ENCODE peak calls at places on chromosomes 3 and 15, in four cellular contexts. C, I, P and O are unnamed samples.

GRCh38 chr15:85531083-85531482 is 150.7 kb downstream of the AKAP13 start:
- DNase-seq in C (no peak), I (no peak), P (no peak), O (no peak)

GRCh38 chr3:59549972-59550371 is 500.1 kb upstream of the CFAP20DC start:
- DNase-seq in C (no peak), I (no peak), P (no peak), O (no peak)

GRCh38 chr3:184133840-184134745 is 1.1 kb upstream of the EIF2B5 start:
- DNase-seq in C (peak; percentile 90), I (no peak), P (peak; percentile 78), O (peak; percentile 92)

GRCh38 chr3:103899328-103899727 is 1464.5 kb downstream of the ZPLD1 start:
- DNase-seq in C (no peak), I (no peak), P (no peak), O (no peak)

GRCh38 chr3:50708620-50709019 is 33.9 kb downstream of the DOCK3 start:
- DNase-seq in C (no peak), I (no peak), P (no peak), O (no peak)

GRCh38 chr15:100690786-100691160 is 88.4 kb downstream of the ASB7 start:
- DNase-seq in C (no peak), I (no peak), P (no peak), O (no peak)

GRCh38 chr3:66396888-66397287 is 103.9 kb downstream of the LRIG1 start:
- DNase-seq in C (no peak), I (no peak), P (no peak), O (no peak)

GRCh38 chr15:73686781-73687256 is 2.6 kb downstream of the CD276 start:
- DNase-seq in C (no peak), I (no peak), P (peak; percentile 22), O (no peak)

GRCh38 chr3:149473314-149473990 is 1.0 kb upstream of the TM4SF4 start:
- DNase-seq in C (no peak), I (no peak), P (no peak), O (peak; percentile 32)

GRCh38 chr3:39870706-39871105 is 61.3 kb downstream of the MYRIP start:
- DNase-seq in C (no peak), I (no peak), P (no peak), O (no peak)

GRCh38 chr3:64684715-64685261 is 3.0 kb downstream of the ADAMTS9 start:
- DNase-seq in C (no peak), I (no peak), P (no peak), O (peak; percentile 60)

GRCh38 chr3:195908439-195909293 is at the start of gene TNK2:
- DNase-seq in C (no peak), I (no peak), P (peak; percentile 50), O (peak; percentile 52)

DNA sequence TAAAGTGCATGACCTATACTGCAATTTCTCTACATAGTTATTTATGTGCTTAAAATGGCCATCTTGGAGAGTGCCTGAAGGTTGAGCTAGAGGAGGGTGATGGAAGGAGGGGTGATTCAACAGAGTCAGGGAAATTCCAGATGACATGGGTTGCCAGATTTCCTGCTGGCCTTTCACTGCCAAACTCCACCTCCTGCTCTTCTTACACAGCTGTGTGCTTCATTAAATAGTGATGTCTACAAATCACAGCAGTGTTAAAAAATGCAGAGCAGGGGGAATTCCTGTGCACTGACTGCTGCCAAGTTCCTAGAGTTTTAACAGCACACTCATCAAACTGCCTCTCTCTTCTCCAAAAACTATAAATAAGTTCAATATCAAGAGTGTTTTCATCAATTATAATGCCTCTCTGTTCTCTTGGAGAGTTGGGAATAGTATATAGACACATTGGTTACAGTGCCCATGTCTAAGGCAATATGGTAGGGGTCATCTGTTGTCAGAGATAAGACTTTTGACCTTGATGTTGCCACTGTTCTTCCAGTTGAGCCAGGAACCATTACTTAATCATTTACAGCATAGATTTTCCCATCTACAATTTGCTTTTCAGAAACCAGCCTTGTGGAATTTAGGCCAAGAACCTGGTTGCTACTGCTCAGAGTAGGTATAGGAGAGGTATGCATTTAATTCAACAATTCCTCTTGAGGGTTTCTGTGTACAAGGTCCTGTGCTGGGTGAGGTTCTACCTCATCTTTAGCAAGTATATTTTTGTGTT is 79.6 kb downstream of the TP63 start:
- DNase-seq in C (no peak), I (peak; percentile 71), P (no peak), O (peak; percentile 43)
- TF ChIP-seq POLR2AphosphoS5 in C (no peak), I (no peak), P (no peak), O (no peak)

GRCh38 chr3:124978627-124979026 is 44.1 kb upstream of the MUC13 start:
- DNase-seq in C (no peak), I (no peak), P (no peak), O (no peak)
- TF ChIP-seq REST in C (no peak), I (no peak), P (no peak), O (no peak)

GRCh38 chr15:39919740-39920509 is at the start of gene GPR176:
- DNase-seq in C (peak; percentile 8), I (no peak), P (no peak), O (peak; percentile 69)
- TF ChIP-seq POLR2AphosphoS5 in C (no peak), I (no peak), P (no peak), O (no peak)

GRCh38 chr3:43690400-43691119 is at the start of gene ABHD5:
- DNase-seq in C (peak; percentile 87), I (peak; percentile 82), P (peak; percentile 97), O (peak; percentile 94)
- TF ChIP-seq REST in C (no peak), I (no peak), P (no peak), O (peak; percentile 10)

GRCh38 chr3:71051259-71051595 is 532.3 kb downstream of the FOXP1 start:
- DNase-seq in C (no peak), I (no peak), P (no peak), O (no peak)
- TF ChIP-seq POLR2AphosphoS5 in C (no peak), I (no peak), P (no peak), O (no peak)

GRCh38 chr3:101556064-101556463 is 5.6 kb upstream of the TRMT10C start:
- DNase-seq in C (no peak), I (no peak), P (no peak), O (peak; percentile 62)

GRCh38 chr3:101567528-101568317 is 6.1 kb downstream of the TRMT10C start:
- DNase-seq in C (no peak), I (no peak), P (peak; percentile 32), O (no peak)

DNA sequence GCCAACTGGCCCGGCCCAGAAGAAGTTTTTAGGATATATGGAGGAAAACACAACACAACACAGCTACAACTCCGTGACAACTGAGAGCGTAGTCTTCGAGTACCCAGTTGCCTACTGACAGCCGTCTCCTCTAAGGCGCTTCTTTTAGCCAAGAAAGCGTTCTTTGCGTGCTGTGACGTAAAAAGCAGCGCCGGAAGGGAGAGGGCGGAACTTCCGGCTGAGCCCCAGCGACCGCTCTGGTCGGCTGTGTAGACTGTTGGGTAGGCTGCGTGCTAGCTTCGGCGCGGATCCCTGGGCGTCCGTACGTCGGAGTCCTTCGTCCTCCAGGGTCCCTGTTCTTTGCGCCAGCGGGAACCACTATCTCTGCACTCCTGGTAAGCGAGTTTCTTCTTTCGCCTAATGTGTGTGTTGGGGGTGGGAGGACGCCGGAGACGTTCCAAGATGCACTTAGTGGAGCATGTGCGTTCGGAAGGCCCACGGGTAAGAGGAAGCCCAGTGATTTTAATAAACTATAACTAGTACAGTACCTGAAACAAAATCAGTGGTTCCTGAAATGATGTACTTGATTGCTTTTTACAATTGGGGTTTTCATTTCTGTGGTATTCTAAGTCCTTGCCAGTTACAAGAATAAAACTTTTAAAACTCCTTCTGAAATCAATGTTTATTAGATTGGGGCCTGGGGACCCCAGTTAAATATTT is at the start of gene TRMT10C:
- DNase-seq in C (peak; percentile 94), I (peak; percentile 74), P (peak; percentile 83), O (peak; percentile 98)
- TF ChIP-seq REST in C (peak; percentile 59), I (peak; percentile 37), P (no peak), O (no peak)

DNA sequence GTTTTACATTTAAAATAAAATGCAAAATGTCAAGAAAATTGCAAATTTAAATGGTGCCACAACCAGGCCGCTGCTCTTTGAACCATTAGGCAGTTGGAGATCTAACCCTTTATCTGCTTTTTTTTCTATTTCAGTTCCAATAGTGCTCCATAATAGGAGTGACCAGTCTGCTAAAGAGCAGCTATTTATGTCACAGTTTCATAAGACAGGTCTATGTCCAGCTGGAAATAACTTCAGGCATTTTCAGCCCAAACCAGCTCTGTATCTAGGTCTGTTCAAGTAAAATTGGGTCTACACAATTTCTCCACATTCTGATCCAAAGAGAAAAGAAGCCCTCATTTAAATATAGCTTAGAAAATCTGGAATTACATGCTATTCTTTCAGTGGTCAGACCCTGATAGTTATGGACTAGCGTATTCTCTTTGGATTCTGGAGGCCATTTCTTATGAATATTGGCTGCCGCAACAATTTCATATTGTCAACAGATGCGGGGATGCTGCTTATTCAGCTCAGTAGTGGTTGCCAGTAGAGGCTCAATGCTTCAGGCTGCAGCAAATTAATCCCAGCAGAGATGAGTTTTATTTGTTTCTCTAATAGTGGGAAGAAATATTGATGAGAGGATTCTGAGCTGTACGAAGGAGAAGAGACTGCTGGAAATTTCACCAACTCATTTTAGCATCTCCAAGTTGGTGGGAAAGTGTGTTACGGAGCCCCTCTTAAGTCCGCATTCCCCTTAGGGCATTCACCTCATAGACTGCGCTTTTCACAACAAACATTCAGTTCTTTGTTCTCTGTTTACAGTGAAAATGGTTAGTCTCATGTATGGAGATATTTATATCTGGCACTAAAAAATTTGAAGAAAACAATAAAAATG is 887.0 kb downstream of the ROBO1 start:
- DNase-seq in C (no peak), I (no peak), P (no peak), O (no peak)
- TF ChIP-seq POLR2AphosphoS5 in C (no peak), I (no peak), P (no peak), O (no peak)

DNA sequence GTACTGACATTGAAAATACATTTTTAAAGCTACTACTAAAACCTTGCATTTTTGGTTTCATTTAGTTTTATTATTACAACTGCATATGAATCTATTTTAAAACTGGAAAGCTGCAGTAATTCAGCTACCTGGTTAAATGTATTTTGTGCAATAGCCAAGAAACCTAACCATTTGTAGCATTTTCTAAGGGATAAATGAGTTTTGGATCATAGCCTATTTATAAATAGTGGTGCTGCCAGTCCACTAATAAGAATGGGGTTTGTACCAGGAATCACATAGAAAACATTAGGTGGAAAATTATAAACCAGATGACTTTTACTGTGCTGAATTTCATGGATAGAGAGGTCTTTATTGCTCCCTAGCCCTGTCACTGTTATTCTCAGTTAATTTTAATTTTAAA is 454.7 kb downstream of the DIPK2A start:
- DNase-seq in C (no peak), I (no peak), P (no peak), O (no peak)
- TF ChIP-seq REST in C (no peak), I (no peak), P (no peak), O (no peak)